ENCODE peak calls at places on chromosomes 7 and 10, in ten cellular contexts. R is iPS-NIHi11, P is C1 segment of cervical spinal cord, F is nephron progenitor cell, Q is PC-3, N is T47D, Y is colonic mucosa, C is B cell, V is Kasumi-1, Z is neuronal stem cell. I is an unnamed sample.

GRCh38 chr10:113788604-113789083 is 37.2 kb downstream of the PLEKHS1 start:
- DNase-seq in R (peak; percentile 22), P (no peak), F (no peak), Q (peak; percentile 94), N (peak; percentile 10), Y (peak; percentile 38), C (no peak), V (peak; percentile 6), Z (no peak), I (no peak)

GRCh38 chr10:112344261-112344660 is 29.7 kb upstream of the ACSL5 start:
- DNase-seq in R (no peak), P (no peak), F (no peak), Q (no peak), N (peak; percentile 32), Y (no peak), C (no peak), V (no peak), Z (no peak), I (no peak)

GRCh38 chr7:23349484-23350157 is 50.5 kb downstream of the MALSU1 start:
- DNase-seq in R (peak; percentile 25), P (no peak), F (no peak), Q (peak; percentile 91), N (no peak), Y (no peak), C (no peak), V (no peak), Z (peak; percentile 43), I (no peak)

GRCh38 chr10:101545898-101546297 is 42.2 kb downstream of the POLL start:
- DNase-seq in R (no peak), P (no peak), F (no peak), Q (no peak), N (no peak), Y (no peak), C (no peak), V (no peak), Z (no peak), I (peak; percentile 28)

GRCh38 chr7:76220185-76221057 is 18.7 kb downstream of the SRRM3 start:
- DNase-seq in R (peak; percentile 58), P (no peak), F (peak; percentile 59), Q (peak; percentile 16), N (peak; percentile 64), Y (no peak), C (no peak), V (peak; percentile 19), Z (peak; percentile 24), I (no peak)

GRCh38 chr7:117974891-117975290 is 101.7 kb upstream of the CTTNBP2 start:
- DNase-seq in R (no peak), P (no peak), F (no peak), Q (no peak), N (no peak), Y (no peak), C (no peak), V (no peak), Z (no peak), I (no peak)

GRCh38 chr10:60271319-60272040 is 118.2 kb downstream of the ANK3 start:
- DNase-seq in R (no peak), P (no peak), F (no peak), Q (no peak), N (no peak), Y (no peak), C (peak; percentile 46), V (peak; percentile 92), Z (no peak), I (peak; percentile 30)

GRCh38 chr7:105654994-105655900 is 74.0 kb upstream of the EFCAB10 start:
- DNase-seq in R (peak; percentile 72), P (no peak), F (peak; percentile 66), Q (peak; percentile 44), N (peak; percentile 67), Y (no peak), C (no peak), V (peak; percentile 9), Z (no peak), I (peak; percentile 27)

GRCh38 chr10:131141207-131141606 is 170.3 kb downstream of the TCERG1L start:
- DNase-seq in R (no peak), P (no peak), F (no peak), Q (no peak), N (no peak), Y (no peak), C (no peak), V (no peak), Z (no peak), I (no peak)

GRCh38 chr7:99314504-99314903 is 11.2 kb upstream of the ARPC1A start:
- DNase-seq in R (no peak), P (no peak), F (no peak), Q (peak; percentile 68), N (no peak), Y (peak; percentile 86), C (no peak), V (no peak), Z (no peak), I (no peak)

GRCh38 chr7:80277434-80278427 is 143.1 kb downstream of the GNAI1 start:
- DNase-seq in R (no peak), P (no peak), F (no peak), Q (peak; percentile 77), N (peak; percentile 42), Y (no peak), C (no peak), V (no peak), Z (no peak), I (no peak)

GRCh38 chr10:129547583-129547982 is 80.5 kb downstream of the MGMT start:
- DNase-seq in R (no peak), P (no peak), F (no peak), Q (no peak), N (no peak), Y (no peak), C (no peak), V (no peak), Z (no peak), I (no peak)